ENCODE peak calls at places on chromosome 18, in six cellular contexts. One of them, this sample, is unnamed.

GRCh38 chr18:41756141-41756540 is 198.9 kb upstream of the PIK3C3 start:
- DNase-seq in heart left ventricle: no peak
- DNase-seq in HTR-8/SVneo: no peak
- DNase-seq in activated gamma-delta T cell treated with Interleukin-2 at 50 U/mL for 16 hours: no peak
- DNase-seq in NCI-H460: no peak
- DNase-seq in NCI-H510A treated with DMSO at 0.1 percent for 48 hours: no peak
- DNase-seq in this sample: no peak

GRCh38 chr18:57768557-57769326 is 34.4 kb downstream of the ATP8B1 start:
- DNase-seq in heart left ventricle: no peak
- DNase-seq in HTR-8/SVneo: no peak
- DNase-seq in activated gamma-delta T cell treated with Interleukin-2 at 50 U/mL for 16 hours: no peak
- DNase-seq in NCI-H460: no peak
- DNase-seq in NCI-H510A treated with DMSO at 0.1 percent for 48 hours: peak
- DNase-seq in this sample: no peak

GRCh38 chr18:76803814-76804213 is 18.5 kb upstream of the ZNF236 start:
- DNase-seq in heart left ventricle: peak
- DNase-seq in HTR-8/SVneo: peak
- DNase-seq in activated gamma-delta T cell treated with Interleukin-2 at 50 U/mL for 16 hours: peak
- DNase-seq in NCI-H460: peak
- DNase-seq in NCI-H510A treated with DMSO at 0.1 percent for 48 hours: peak
- DNase-seq in this sample: peak

GRCh38 chr18:10851824-10852225 is 297.5 kb downstream of the PIEZO2 start:
- DNase-seq in heart left ventricle: no peak
- DNase-seq in HTR-8/SVneo: peak
- DNase-seq in activated gamma-delta T cell treated with Interleukin-2 at 50 U/mL for 16 hours: no peak
- DNase-seq in NCI-H460: peak
- DNase-seq in NCI-H510A treated with DMSO at 0.1 percent for 48 hours: peak
- DNase-seq in this sample: no peak

GRCh38 chr18:76441002-76441667 is 53.9 kb downstream of the ZNF516 start:
- DNase-seq in heart left ventricle: no peak
- DNase-seq in HTR-8/SVneo: no peak
- DNase-seq in activated gamma-delta T cell treated with Interleukin-2 at 50 U/mL for 16 hours: no peak
- DNase-seq in NCI-H460: no peak
- DNase-seq in NCI-H510A treated with DMSO at 0.1 percent for 48 hours: no peak
- DNase-seq in this sample: no peak

GRCh38 chr18:46542545-46542944 is 114.5 kb downstream of the LOXHD1 start:
- DNase-seq in heart left ventricle: no peak
- DNase-seq in HTR-8/SVneo: peak
- DNase-seq in activated gamma-delta T cell treated with Interleukin-2 at 50 U/mL for 16 hours: no peak
- DNase-seq in NCI-H460: peak
- DNase-seq in NCI-H510A treated with DMSO at 0.1 percent for 48 hours: no peak
- DNase-seq in this sample: no peak

GRCh38 chr18:55762424-55762823 is 174.4 kb upstream of the TCF4 start:
- DNase-seq in heart left ventricle: no peak
- DNase-seq in HTR-8/SVneo: no peak
- DNase-seq in activated gamma-delta T cell treated with Interleukin-2 at 50 U/mL for 16 hours: no peak
- DNase-seq in NCI-H460: no peak
- DNase-seq in NCI-H510A treated with DMSO at 0.1 percent for 48 hours: no peak
- DNase-seq in this sample: no peak

GRCh38 chr18:55634545-55634944 is 46.6 kb upstream of the TCF4 start:
- DNase-seq in heart left ventricle: no peak
- DNase-seq in HTR-8/SVneo: peak
- DNase-seq in activated gamma-delta T cell treated with Interleukin-2 at 50 U/mL for 16 hours: no peak
- DNase-seq in NCI-H460: no peak
- DNase-seq in NCI-H510A treated with DMSO at 0.1 percent for 48 hours: no peak
- DNase-seq in this sample: no peak

GRCh38 chr18:33577688-33578370 is at the start of gene ASXL3:
- DNase-seq in heart left ventricle: peak
- DNase-seq in HTR-8/SVneo: no peak
- DNase-seq in activated gamma-delta T cell treated with Interleukin-2 at 50 U/mL for 16 hours: no peak
- DNase-seq in NCI-H460: no peak
- DNase-seq in NCI-H510A treated with DMSO at 0.1 percent for 48 hours: peak
- DNase-seq in this sample: peak

GRCh38 chr18:56314396-56314795 is 324.0 kb downstream of the TXNL1 start:
- DNase-seq in heart left ventricle: no peak
- DNase-seq in HTR-8/SVneo: no peak
- DNase-seq in activated gamma-delta T cell treated with Interleukin-2 at 50 U/mL for 16 hours: no peak
- DNase-seq in NCI-H460: no peak
- DNase-seq in NCI-H510A treated with DMSO at 0.1 percent for 48 hours: no peak
- DNase-seq in this sample: no peak

GRCh38 chr18:21275645-21276044 is 33.6 kb downstream of the GREB1L start:
- DNase-seq in heart left ventricle: no peak
- DNase-seq in HTR-8/SVneo: no peak
- DNase-seq in activated gamma-delta T cell treated with Interleukin-2 at 50 U/mL for 16 hours: no peak
- DNase-seq in NCI-H460: no peak
- DNase-seq in NCI-H510A treated with DMSO at 0.1 percent for 48 hours: no peak
- DNase-seq in this sample: no peak

GRCh38 chr18:59814872-59815271 is 84.9 kb upstream of the PMAIP1 start:
- DNase-seq in heart left ventricle: no peak
- DNase-seq in HTR-8/SVneo: peak
- DNase-seq in activated gamma-delta T cell treated with Interleukin-2 at 50 U/mL for 16 hours: no peak
- DNase-seq in NCI-H460: no peak
- DNase-seq in NCI-H510A treated with DMSO at 0.1 percent for 48 hours: no peak
- DNase-seq in this sample: no peak

GRCh38 chr18:64966667-64967066 is 784.1 kb upstream of the CDH7 start:
- DNase-seq in heart left ventricle: peak
- DNase-seq in HTR-8/SVneo: no peak
- DNase-seq in activated gamma-delta T cell treated with Interleukin-2 at 50 U/mL for 16 hours: no peak
- DNase-seq in NCI-H460: no peak
- DNase-seq in NCI-H510A treated with DMSO at 0.1 percent for 48 hours: peak
- DNase-seq in this sample: no peak

GRCh38 chr18:48616484-48617255 is 77.8 kb downstream of the CTIF start:
- DNase-seq in heart left ventricle: no peak
- DNase-seq in HTR-8/SVneo: no peak
- DNase-seq in activated gamma-delta T cell treated with Interleukin-2 at 50 U/mL for 16 hours: no peak
- DNase-seq in NCI-H460: no peak
- DNase-seq in NCI-H510A treated with DMSO at 0.1 percent for 48 hours: no peak
- DNase-seq in this sample: no peak

GRCh38 chr18:61334951-61335736 is 1.9 kb downstream of the CDH20 start:
- DNase-seq in heart left ventricle: no peak
- DNase-seq in HTR-8/SVneo: no peak
- DNase-seq in activated gamma-delta T cell treated with Interleukin-2 at 50 U/mL for 16 hours: no peak
- DNase-seq in NCI-H460: no peak
- DNase-seq in NCI-H510A treated with DMSO at 0.1 percent for 48 hours: no peak
- DNase-seq in this sample: no peak

GRCh38 chr18:31931163-31931885 is 11.6 kb downstream of the TRAPPC8 start:
- DNase-seq in heart left ventricle: no peak
- DNase-seq in HTR-8/SVneo: no peak
- DNase-seq in activated gamma-delta T cell treated with Interleukin-2 at 50 U/mL for 16 hours: no peak
- DNase-seq in NCI-H460: no peak
- DNase-seq in NCI-H510A treated with DMSO at 0.1 percent for 48 hours: no peak
- DNase-seq in this sample: no peak

GRCh38 chr18:34224423-34225217 is at the start of gene NOL4:
- DNase-seq in heart left ventricle: peak
- DNase-seq in HTR-8/SVneo: no peak
- DNase-seq in activated gamma-delta T cell treated with Interleukin-2 at 50 U/mL for 16 hours: no peak
- DNase-seq in NCI-H460: no peak
- DNase-seq in NCI-H510A treated with DMSO at 0.1 percent for 48 hours: peak
- DNase-seq in this sample: peak

GRCh38 chr18:21167641-21168372 is 56.2 kb upstream of the ROCK1 start:
- DNase-seq in heart left ventricle: no peak
- DNase-seq in HTR-8/SVneo: no peak
- DNase-seq in activated gamma-delta T cell treated with Interleukin-2 at 50 U/mL for 16 hours: no peak
- DNase-seq in NCI-H460: no peak
- DNase-seq in NCI-H510A treated with DMSO at 0.1 percent for 48 hours: peak
- DNase-seq in this sample: no peak

GRCh38 chr18:56962322-56962721 is 184.6 kb upstream of the BOD1L2 start:
- DNase-seq in heart left ventricle: no peak
- DNase-seq in HTR-8/SVneo: no peak
- DNase-seq in activated gamma-delta T cell treated with Interleukin-2 at 50 U/mL for 16 hours: no peak
- DNase-seq in NCI-H460: no peak
- DNase-seq in NCI-H510A treated with DMSO at 0.1 percent for 48 hours: peak
- DNase-seq in this sample: no peak

GRCh38 chr18:23721711-23722479 is 32.6 kb downstream of the LAMA3 start:
- DNase-seq in heart left ventricle: no peak
- DNase-seq in HTR-8/SVneo: no peak
- DNase-seq in activated gamma-delta T cell treated with Interleukin-2 at 50 U/mL for 16 hours: no peak
- DNase-seq in NCI-H460: no peak
- DNase-seq in NCI-H510A treated with DMSO at 0.1 percent for 48 hours: peak
- DNase-seq in this sample: no peak

GRCh38 chr18:47986724-47987455 is 56.4 kb upstream of the SMAD2 start:
- DNase-seq in heart left ventricle: no peak
- DNase-seq in HTR-8/SVneo: no peak
- DNase-seq in activated gamma-delta T cell treated with Interleukin-2 at 50 U/mL for 16 hours: no peak
- DNase-seq in NCI-H460: no peak
- DNase-seq in NCI-H510A treated with DMSO at 0.1 percent for 48 hours: no peak
- DNase-seq in this sample: no peak

GRCh38 chr18:62516242-62516641 is 6.6 kb upstream of the ZCCHC2 start:
- DNase-seq in heart left ventricle: no peak
- DNase-seq in HTR-8/SVneo: no peak
- DNase-seq in activated gamma-delta T cell treated with Interleukin-2 at 50 U/mL for 16 hours: no peak
- DNase-seq in NCI-H460: no peak
- DNase-seq in NCI-H510A treated with DMSO at 0.1 percent for 48 hours: no peak
- DNase-seq in this sample: no peak

GRCh38 chr18:75408554-75409506 is 18.7 kb downstream of the SMIM21 start:
- DNase-seq in heart left ventricle: no peak
- DNase-seq in HTR-8/SVneo: peak
- DNase-seq in activated gamma-delta T cell treated with Interleukin-2 at 50 U/mL for 16 hours: no peak
- DNase-seq in NCI-H460: peak
- DNase-seq in NCI-H510A treated with DMSO at 0.1 percent for 48 hours: peak
- DNase-seq in this sample: no peak

GRCh38 chr18:49944681-49945080 is 131.3 kb upstream of the ACAA2 start:
- DNase-seq in heart left ventricle: no peak
- DNase-seq in HTR-8/SVneo: no peak
- DNase-seq in activated gamma-delta T cell treated with Interleukin-2 at 50 U/mL for 16 hours: no peak
- DNase-seq in NCI-H460: no peak
- DNase-seq in NCI-H510A treated with DMSO at 0.1 percent for 48 hours: no peak
- DNase-seq in this sample: no peak

GRCh38 chr18:49041677-49042570 is 91.2 kb upstream of the SMAD7 start:
- DNase-seq in heart left ventricle: peak
- DNase-seq in HTR-8/SVneo: no peak
- DNase-seq in activated gamma-delta T cell treated with Interleukin-2 at 50 U/mL for 16 hours: peak
- DNase-seq in NCI-H460: peak
- DNase-seq in NCI-H510A treated with DMSO at 0.1 percent for 48 hours: peak
- DNase-seq in this sample: peak

GRCh38 chr18:60040966-60041365 is 141.2 kb downstream of the PMAIP1 start:
- DNase-seq in heart left ventricle: no peak
- DNase-seq in HTR-8/SVneo: no peak
- DNase-seq in activated gamma-delta T cell treated with Interleukin-2 at 50 U/mL for 16 hours: no peak
- DNase-seq in NCI-H460: no peak
- DNase-seq in NCI-H510A treated with DMSO at 0.1 percent for 48 hours: no peak
- DNase-seq in this sample: no peak

GRCh38 chr18:72588339-72588738 is 44.2 kb upstream of the CBLN2 start:
- DNase-seq in heart left ventricle: no peak
- DNase-seq in HTR-8/SVneo: no peak
- DNase-seq in activated gamma-delta T cell treated with Interleukin-2 at 50 U/mL for 16 hours: no peak
- DNase-seq in NCI-H460: no peak
- DNase-seq in NCI-H510A treated with DMSO at 0.1 percent for 48 hours: no peak
- DNase-seq in this sample: no peak

GRCh38 chr18:76364282-76365259 is 130.5 kb downstream of the ZNF516 start:
- DNase-seq in heart left ventricle: no peak
- DNase-seq in HTR-8/SVneo: no peak
- DNase-seq in activated gamma-delta T cell treated with Interleukin-2 at 50 U/mL for 16 hours: no peak
- DNase-seq in NCI-H460: no peak
- DNase-seq in NCI-H510A treated with DMSO at 0.1 percent for 48 hours: no peak
- DNase-seq in this sample: no peak

GRCh38 chr18:80112623-80113248 is 3.7 kb downstream of the ADNP2 start:
- DNase-seq in heart left ventricle: no peak
- DNase-seq in HTR-8/SVneo: no peak
- DNase-seq in activated gamma-delta T cell treated with Interleukin-2 at 50 U/mL for 16 hours: no peak
- DNase-seq in NCI-H460: no peak
- DNase-seq in NCI-H510A treated with DMSO at 0.1 percent for 48 hours: no peak
- DNase-seq in this sample: no peak